ENCODE peak calls at places on chromosomes 5 and 9, in five cellular contexts. One of them, this sample, is unnamed.

GRCh38 chr9:69147041-69147834 is 26.8 kb upstream of the TJP2 start:
- DNase-seq in breast epithelium: no peak
- DNase-seq in ecto neural progenitor cell: no peak
- DNase-seq in stimulated activated CD8-positive, alpha-beta memory T cell treated with anti-CD3 and anti-CD28 coated beads, Interleukin-15, amount 100 ng/mL, for 24 hours: no peak
- DNase-seq in mucosa of descending colon: no peak
- DNase-seq in this sample: no peak

GRCh38 chr5:55636711-55637110 is 75.4 kb downstream of the SLC38A9 start:
- DNase-seq in mucosa of descending colon: peak
- DNase-seq in breast epithelium: no peak
- DNase-seq in stimulated activated CD8-positive, alpha-beta memory T cell treated with anti-CD3 and anti-CD28 coated beads, Interleukin-15, amount 100 ng/mL, for 24 hours: no peak
- DNase-seq in ecto neural progenitor cell: no peak
- DNase-seq in this sample: no peak

GRCh38 chr5:158701406-158702177 is 398.1 kb downstream of the EBF1 start:
- DNase-seq in ecto neural progenitor cell: no peak
- DNase-seq in mucosa of descending colon: no peak
- DNase-seq in breast epithelium: no peak
- DNase-seq in stimulated activated CD8-positive, alpha-beta memory T cell treated with anti-CD3 and anti-CD28 coated beads, Interleukin-15, amount 100 ng/mL, for 24 hours: no peak
- DNase-seq in this sample: no peak

GRCh38 chr9:101858026-101858425 is 119.6 kb upstream of the GRIN3A start:
- DNase-seq in ecto neural progenitor cell: no peak
- DNase-seq in mucosa of descending colon: no peak
- DNase-seq in breast epithelium: no peak
- DNase-seq in stimulated activated CD8-positive, alpha-beta memory T cell treated with anti-CD3 and anti-CD28 coated beads, Interleukin-15, amount 100 ng/mL, for 24 hours: no peak
- DNase-seq in this sample: no peak

GRCh38 chr9:107480386-107480789 is 9.2 kb downstream of the KLF4 start:
- DNase-seq in breast epithelium: no peak
- DNase-seq in stimulated activated CD8-positive, alpha-beta memory T cell treated with anti-CD3 and anti-CD28 coated beads, Interleukin-15, amount 100 ng/mL, for 24 hours: no peak
- DNase-seq in mucosa of descending colon: peak
- DNase-seq in ecto neural progenitor cell: no peak
- DNase-seq in this sample: no peak

GRCh38 chr5:135069016-135069770 is 35.2 kb upstream of the PITX1 start:
- DNase-seq in ecto neural progenitor cell: peak
- DNase-seq in stimulated activated CD8-positive, alpha-beta memory T cell treated with anti-CD3 and anti-CD28 coated beads, Interleukin-15, amount 100 ng/mL, for 24 hours: no peak
- DNase-seq in breast epithelium: no peak
- DNase-seq in mucosa of descending colon: no peak
- DNase-seq in this sample: no peak

GRCh38 chr5:37112383-37112991 is 136.7 kb downstream of the CPLANE1 start:
- DNase-seq in ecto neural progenitor cell: no peak
- DNase-seq in breast epithelium: no peak
- DNase-seq in mucosa of descending colon: no peak
- DNase-seq in stimulated activated CD8-positive, alpha-beta memory T cell treated with anti-CD3 and anti-CD28 coated beads, Interleukin-15, amount 100 ng/mL, for 24 hours: no peak
- DNase-seq in this sample: no peak

GRCh38 chr5:121974261-121974660 is 12.5 kb downstream of the SRFBP1 start:
- DNase-seq in ecto neural progenitor cell: no peak
- DNase-seq in mucosa of descending colon: no peak
- DNase-seq in breast epithelium: no peak
- DNase-seq in stimulated activated CD8-positive, alpha-beta memory T cell treated with anti-CD3 and anti-CD28 coated beads, Interleukin-15, amount 100 ng/mL, for 24 hours: no peak
- DNase-seq in this sample: no peak

GRCh38 chr5:14156611-14157493 is 13.7 kb downstream of the TRIO start:
- DNase-seq in mucosa of descending colon: no peak
- DNase-seq in breast epithelium: no peak
- DNase-seq in stimulated activated CD8-positive, alpha-beta memory T cell treated with anti-CD3 and anti-CD28 coated beads, Interleukin-15, amount 100 ng/mL, for 24 hours: no peak
- DNase-seq in ecto neural progenitor cell: no peak
- DNase-seq in this sample: no peak

GRCh38 chr9:121837113-121838010 is 185.9 kb downstream of the DAB2IP start:
- DNase-seq in breast epithelium: peak
- DNase-seq in ecto neural progenitor cell: peak
- DNase-seq in mucosa of descending colon: no peak
- DNase-seq in stimulated activated CD8-positive, alpha-beta memory T cell treated with anti-CD3 and anti-CD28 coated beads, Interleukin-15, amount 100 ng/mL, for 24 hours: no peak
- DNase-seq in this sample: no peak

GRCh38 chr5:164869325-164869724 is 1363.9 kb downstream of the MAT2B start:
- DNase-seq in mucosa of descending colon: no peak
- DNase-seq in stimulated activated CD8-positive, alpha-beta memory T cell treated with anti-CD3 and anti-CD28 coated beads, Interleukin-15, amount 100 ng/mL, for 24 hours: no peak
- DNase-seq in ecto neural progenitor cell: no peak
- DNase-seq in breast epithelium: no peak
- DNase-seq in this sample: no peak

GRCh38 chr9:109574061-109574882 is 76.2 kb upstream of the PTPN3 start:
- DNase-seq in mucosa of descending colon: peak
- DNase-seq in ecto neural progenitor cell: no peak
- DNase-seq in breast epithelium: no peak
- DNase-seq in stimulated activated CD8-positive, alpha-beta memory T cell treated with anti-CD3 and anti-CD28 coated beads, Interleukin-15, amount 100 ng/mL, for 24 hours: no peak
- DNase-seq in this sample: no peak

GRCh38 chr5:143542798-143543144 is 139.3 kb upstream of the NR3C1 start:
- DNase-seq in mucosa of descending colon: no peak
- DNase-seq in ecto neural progenitor cell: no peak
- DNase-seq in breast epithelium: no peak
- DNase-seq in stimulated activated CD8-positive, alpha-beta memory T cell treated with anti-CD3 and anti-CD28 coated beads, Interleukin-15, amount 100 ng/mL, for 24 hours: no peak
- DNase-seq in this sample: no peak